ENCODE peak calls at places on chromosomes 6 and 20, in four cellular contexts. One of them, this sample, is unnamed.

GRCh38 chr6:126356526-126356925 is 16.6 kb downstream of the CENPW start:
- DNase-seq in stimulated activated CD4-positive, alpha-beta T cell treated with anti-CD3 and anti-CD28 coated beads, Interleukin-1b, Interleukin-23, amount 100 ng/mL, for 4 hours: no peak
- DNase-seq in CD8-positive, alpha-beta T cell: no peak
- DNase-seq in NCI-H510A treated with DMSO at 0.1 percent for 48 hours: no peak
- DNase-seq in this sample: no peak

GRCh38 chr6:33576668-33577067 is 3.4 kb downstream of the BAK1 start:
- DNase-seq in stimulated activated CD4-positive, alpha-beta T cell treated with anti-CD3 and anti-CD28 coated beads, Interleukin-1b, Interleukin-23, amount 100 ng/mL, for 4 hours: no peak
- DNase-seq in CD8-positive, alpha-beta T cell: no peak
- DNase-seq in NCI-H510A treated with DMSO at 0.1 percent for 48 hours: no peak
- DNase-seq in this sample: no peak

GRCh38 chr6:71383891-71384489 is 95.4 kb downstream of the OGFRL1 start:
- DNase-seq in stimulated activated CD4-positive, alpha-beta T cell treated with anti-CD3 and anti-CD28 coated beads, Interleukin-1b, Interleukin-23, amount 100 ng/mL, for 4 hours: no peak
- DNase-seq in CD8-positive, alpha-beta T cell: no peak
- DNase-seq in NCI-H510A treated with DMSO at 0.1 percent for 48 hours: peak
- DNase-seq in this sample: no peak

GRCh38 chr6:39791311-39791710 is 865 bp upstream of the DAAM2 start:
- DNase-seq in stimulated activated CD4-positive, alpha-beta T cell treated with anti-CD3 and anti-CD28 coated beads, Interleukin-1b, Interleukin-23, amount 100 ng/mL, for 4 hours: no peak
- DNase-seq in CD8-positive, alpha-beta T cell: no peak
- DNase-seq in NCI-H510A treated with DMSO at 0.1 percent for 48 hours: peak
- DNase-seq in this sample: no peak

GRCh38 chr20:60039526-60039925 is 81.3 kb downstream of the CDH26 start:
- DNase-seq in stimulated activated CD4-positive, alpha-beta T cell treated with anti-CD3 and anti-CD28 coated beads, Interleukin-1b, Interleukin-23, amount 100 ng/mL, for 4 hours: no peak
- DNase-seq in CD8-positive, alpha-beta T cell: no peak
- DNase-seq in NCI-H510A treated with DMSO at 0.1 percent for 48 hours: no peak
- DNase-seq in this sample: no peak

GRCh38 chr20:62618622-62619529 is 23.4 kb upstream of the SLCO4A1 start:
- DNase-seq in stimulated activated CD4-positive, alpha-beta T cell treated with anti-CD3 and anti-CD28 coated beads, Interleukin-1b, Interleukin-23, amount 100 ng/mL, for 4 hours: peak
- DNase-seq in CD8-positive, alpha-beta T cell: peak
- DNase-seq in NCI-H510A treated with DMSO at 0.1 percent for 48 hours: no peak
- DNase-seq in this sample: no peak

GRCh38 chr20:49186535-49187329 is 1.4 kb downstream of the STAU1 start:
- DNase-seq in stimulated activated CD4-positive, alpha-beta T cell treated with anti-CD3 and anti-CD28 coated beads, Interleukin-1b, Interleukin-23, amount 100 ng/mL, for 4 hours: peak
- DNase-seq in CD8-positive, alpha-beta T cell: peak
- DNase-seq in NCI-H510A treated with DMSO at 0.1 percent for 48 hours: peak
- DNase-seq in this sample: peak

GRCh38 chr20:34751453-34751852 is 47.3 kb downstream of the TP53INP2 start:
- DNase-seq in stimulated activated CD4-positive, alpha-beta T cell treated with anti-CD3 and anti-CD28 coated beads, Interleukin-1b, Interleukin-23, amount 100 ng/mL, for 4 hours: no peak
- DNase-seq in CD8-positive, alpha-beta T cell: no peak
- DNase-seq in NCI-H510A treated with DMSO at 0.1 percent for 48 hours: no peak
- DNase-seq in this sample: no peak

GRCh38 chr20:11814276-11814675 is 103.4 kb upstream of the BTBD3 start:
- DNase-seq in stimulated activated CD4-positive, alpha-beta T cell treated with anti-CD3 and anti-CD28 coated beads, Interleukin-1b, Interleukin-23, amount 100 ng/mL, for 4 hours: no peak
- DNase-seq in CD8-positive, alpha-beta T cell: no peak
- DNase-seq in NCI-H510A treated with DMSO at 0.1 percent for 48 hours: no peak
- DNase-seq in this sample: no peak

GRCh38 chr6:47952640-47953039 is 158.4 kb downstream of the PTCHD4 start:
- DNase-seq in stimulated activated CD4-positive, alpha-beta T cell treated with anti-CD3 and anti-CD28 coated beads, Interleukin-1b, Interleukin-23, amount 100 ng/mL, for 4 hours: no peak
- DNase-seq in CD8-positive, alpha-beta T cell: no peak
- DNase-seq in NCI-H510A treated with DMSO at 0.1 percent for 48 hours: no peak
- DNase-seq in this sample: no peak

GRCh38 chr6:56368484-56368883 is 121.1 kb upstream of the COL21A1 start:
- DNase-seq in stimulated activated CD4-positive, alpha-beta T cell treated with anti-CD3 and anti-CD28 coated beads, Interleukin-1b, Interleukin-23, amount 100 ng/mL, for 4 hours: no peak
- DNase-seq in CD8-positive, alpha-beta T cell: no peak
- DNase-seq in NCI-H510A treated with DMSO at 0.1 percent for 48 hours: no peak
- DNase-seq in this sample: no peak

This sample was measured in anterior cingulate cortex.